ENCODE peak calls at places on chromosomes 11 and 22, in ten cellular contexts. One of them, this sample, is unnamed.

GRCh38 chr22:50485221-50486131 is 1.2 kb upstream of the MIOX start:
- DNase-seq in PC-9: peak
- DNase-seq in epithelial cell of esophagus: peak
- DNase-seq in WERI-Rb-1: no peak
- DNase-seq in ovary: peak
- DNase-seq in MM.1S: no peak
- DNase-seq in tibial artery: no peak
- DNase-seq in transverse colon: no peak
- DNase-seq in dorsolateral prefrontal cortex: no peak
- DNase-seq in fibroblast of lung: no peak
- DNase-seq in this sample: no peak

GRCh38 chr11:28679795-28680194 is 571.6 kb downstream of the METTL15 start:
- DNase-seq in tibial artery: no peak
- DNase-seq in transverse colon: no peak
- DNase-seq in dorsolateral prefrontal cortex: no peak
- DNase-seq in fibroblast of lung: peak
- DNase-seq in MM.1S: no peak
- DNase-seq in epithelial cell of esophagus: no peak
- DNase-seq in WERI-Rb-1: no peak
- DNase-seq in ovary: no peak
- DNase-seq in PC-9: no peak
- DNase-seq in this sample: peak

GRCh38 chr22:30268331-30268730 is 1.7 kb upstream of the OSM start:
- DNase-seq in MM.1S: no peak
- DNase-seq in ovary: no peak
- DNase-seq in PC-9: no peak
- DNase-seq in fibroblast of lung: no peak
- DNase-seq in epithelial cell of esophagus: no peak
- DNase-seq in dorsolateral prefrontal cortex: no peak
- DNase-seq in tibial artery: no peak
- DNase-seq in WERI-Rb-1: no peak
- DNase-seq in transverse colon: no peak
- DNase-seq in this sample: no peak

GRCh38 chr11:10303558-10304363 is 1.1 kb upstream of the ADM start:
- DNase-seq in transverse colon: peak
- DNase-seq in WERI-Rb-1: peak
- DNase-seq in PC-9: peak
- DNase-seq in epithelial cell of esophagus: peak
- DNase-seq in tibial artery: peak
- DNase-seq in MM.1S: peak
- DNase-seq in ovary: no peak
- DNase-seq in dorsolateral prefrontal cortex: no peak
- DNase-seq in fibroblast of lung: peak
- DNase-seq in this sample: peak

GRCh38 chr11:59192446-59193020 is 20.2 kb downstream of the MPEG1 start:
- DNase-seq in ovary: no peak
- DNase-seq in fibroblast of lung: no peak
- DNase-seq in WERI-Rb-1: no peak
- DNase-seq in transverse colon: no peak
- DNase-seq in epithelial cell of esophagus: no peak
- DNase-seq in tibial artery: no peak
- DNase-seq in PC-9: no peak
- DNase-seq in dorsolateral prefrontal cortex: no peak
- DNase-seq in MM.1S: no peak
- DNase-seq in this sample: no peak

GRCh38 chr11:44037658-44037998 is 10.2 kb upstream of the ACCSL start:
- DNase-seq in ovary: no peak
- DNase-seq in fibroblast of lung: no peak
- DNase-seq in MM.1S: no peak
- DNase-seq in PC-9: no peak
- DNase-seq in epithelial cell of esophagus: no peak
- DNase-seq in transverse colon: no peak
- DNase-seq in WERI-Rb-1: no peak
- DNase-seq in tibial artery: no peak
- DNase-seq in dorsolateral prefrontal cortex: no peak
- DNase-seq in this sample: no peak

GRCh38 chr11:29333993-29334780 is 682.6 kb downstream of the KCNA4 start:
- DNase-seq in tibial artery: no peak
- DNase-seq in ovary: no peak
- DNase-seq in fibroblast of lung: peak
- DNase-seq in epithelial cell of esophagus: peak
- DNase-seq in WERI-Rb-1: no peak
- DNase-seq in dorsolateral prefrontal cortex: no peak
- DNase-seq in MM.1S: peak
- DNase-seq in transverse colon: no peak
- DNase-seq in PC-9: no peak
- DNase-seq in this sample: peak

GRCh38 chr11:102560555-102561011 is 30.0 kb upstream of the MMP7 start:
- DNase-seq in dorsolateral prefrontal cortex: no peak
- DNase-seq in fibroblast of lung: peak
- DNase-seq in epithelial cell of esophagus: peak
- DNase-seq in WERI-Rb-1: no peak
- DNase-seq in ovary: no peak
- DNase-seq in tibial artery: no peak
- DNase-seq in PC-9: no peak
- DNase-seq in MM.1S: peak
- DNase-seq in transverse colon: peak
- DNase-seq in this sample: peak

DNA sequence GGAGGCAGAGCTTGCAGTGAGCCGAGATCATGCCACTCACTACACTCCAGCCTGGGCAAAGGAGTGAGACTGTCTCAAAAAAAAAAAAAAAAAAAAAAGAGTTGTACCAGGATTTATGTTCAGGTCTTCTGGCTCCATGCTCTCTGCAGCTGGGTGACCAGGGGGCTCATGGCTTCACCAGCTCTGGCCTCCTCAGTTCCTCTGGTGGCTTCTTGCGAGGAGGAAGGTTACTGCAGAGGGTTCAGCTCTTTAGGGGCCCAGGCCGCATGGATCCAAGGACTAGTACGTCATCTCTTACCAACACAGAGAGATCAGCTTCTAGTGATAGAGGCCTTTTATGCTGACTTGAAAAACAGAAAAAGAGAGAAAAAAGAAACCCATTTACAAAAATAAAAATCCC is 13.5 kb downstream of the ZBTB16 start:
- DNase-seq in transverse colon: no peak
- DNase-seq in tibial artery: no peak
- DNase-seq in dorsolateral prefrontal cortex: no peak
- DNase-seq in WERI-Rb-1: no peak
- DNase-seq in ovary: no peak
- DNase-seq in epithelial cell of esophagus: no peak
- DNase-seq in fibroblast of lung: no peak
- DNase-seq in MM.1S: no peak
- DNase-seq in PC-9: no peak
- DNase-seq in this sample: no peak
- H3K4me3 ChIP-seq in transverse colon: no peak
- H3K4me3 ChIP-seq in tibial artery: peak
- H3K4me3 ChIP-seq in dorsolateral prefrontal cortex: no peak
- H3K4me3 ChIP-seq in WERI-Rb-1: no peak
- H3K4me3 ChIP-seq in ovary: no peak
- H3K4me3 ChIP-seq in epithelial cell of esophagus: no peak
- H3K4me3 ChIP-seq in fibroblast of lung: no peak
- H3K4me3 ChIP-seq in MM.1S: no peak
- H3K4me3 ChIP-seq in PC-9: no peak
- H3K4me3 ChIP-seq in this sample: no peak

DNA sequence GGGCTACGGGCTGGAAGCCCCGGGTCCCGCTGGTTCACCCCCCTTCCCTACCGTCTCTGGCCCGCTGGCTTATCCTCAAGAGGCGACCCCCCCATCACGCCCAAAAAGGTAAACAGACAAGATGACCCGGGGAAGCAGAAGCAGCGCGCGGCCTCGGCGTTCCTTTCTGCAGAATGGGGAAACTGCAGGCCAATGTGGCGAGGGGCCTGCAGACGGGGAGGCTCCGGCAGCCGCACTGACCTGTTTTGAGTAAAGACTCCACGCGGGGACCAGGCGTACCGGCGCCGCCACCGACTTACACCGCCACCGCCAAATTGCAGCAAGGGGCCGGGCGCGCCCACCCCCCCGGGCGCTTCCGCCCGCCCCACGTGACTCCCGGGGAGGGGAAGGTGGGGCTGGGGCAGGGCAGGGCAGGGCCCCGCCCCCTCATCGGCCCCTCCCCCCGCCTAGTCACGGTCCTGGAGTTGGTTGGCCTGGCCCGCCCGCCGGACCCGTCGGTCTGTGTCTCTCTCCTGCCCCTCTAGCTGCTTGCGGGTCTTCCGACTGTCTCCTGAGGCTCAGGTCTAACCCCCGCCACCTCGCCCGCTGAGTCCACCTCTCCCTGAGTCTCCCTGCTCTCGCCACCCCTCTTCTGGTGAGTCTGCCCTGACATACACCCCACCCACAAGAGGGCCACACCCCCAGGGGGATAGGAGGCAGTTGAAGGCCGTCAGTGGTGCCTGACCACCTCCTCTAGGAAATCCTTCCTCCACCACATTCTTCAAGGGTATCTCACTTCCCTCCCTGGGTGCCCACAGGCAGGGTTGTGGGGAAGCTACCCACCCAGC is at the start of gene ARAP1:
- DNase-seq in epithelial cell of esophagus: peak
- DNase-seq in transverse colon: peak
- DNase-seq in dorsolateral prefrontal cortex: no peak
- DNase-seq in WERI-Rb-1: peak
- DNase-seq in PC-9: peak
- DNase-seq in MM.1S: peak
- DNase-seq in ovary: peak
- DNase-seq in fibroblast of lung: peak
- DNase-seq in tibial artery: peak
- DNase-seq in this sample: peak
- TF ChIP-seq CTCF in epithelial cell of esophagus: no peak
- TF ChIP-seq CTCF in transverse colon: no peak
- TF ChIP-seq CTCF in dorsolateral prefrontal cortex: no peak
- TF ChIP-seq CTCF in WERI-Rb-1: no peak
- TF ChIP-seq CTCF in PC-9: no peak
- TF ChIP-seq CTCF in MM.1S: no peak
- TF ChIP-seq CTCF in ovary: no peak
- TF ChIP-seq CTCF in fibroblast of lung: peak
- TF ChIP-seq CTCF in tibial artery: no peak
- TF ChIP-seq CTCF in this sample: no peak

GRCh38 chr11:105033781-105034180 is 1.2 kb downstream of the CASP1 start:
- DNase-seq in tibial artery: no peak
- DNase-seq in epithelial cell of esophagus: peak
- DNase-seq in PC-9: no peak
- DNase-seq in fibroblast of lung: no peak
- DNase-seq in MM.1S: no peak
- DNase-seq in WERI-Rb-1: no peak
- DNase-seq in dorsolateral prefrontal cortex: no peak
- DNase-seq in transverse colon: no peak
- DNase-seq in ovary: no peak
- DNase-seq in this sample: no peak

GRCh38 chr11:105035262-105035620 is 297 bp upstream of the CASP1 start:
- DNase-seq in dorsolateral prefrontal cortex: no peak
- DNase-seq in epithelial cell of esophagus: no peak
- DNase-seq in transverse colon: no peak
- DNase-seq in WERI-Rb-1: no peak
- DNase-seq in ovary: no peak
- DNase-seq in PC-9: no peak
- DNase-seq in MM.1S: no peak
- DNase-seq in tibial artery: no peak
- DNase-seq in fibroblast of lung: no peak
- DNase-seq in this sample: no peak

GRCh38 chr11:105032495-105032894 is 2.4 kb downstream of the CASP1 start:
- DNase-seq in ovary: no peak
- DNase-seq in PC-9: no peak
- DNase-seq in MM.1S: no peak
- DNase-seq in transverse colon: no peak
- DNase-seq in fibroblast of lung: no peak
- DNase-seq in epithelial cell of esophagus: no peak
- DNase-seq in tibial artery: no peak
- DNase-seq in dorsolateral prefrontal cortex: no peak
- DNase-seq in WERI-Rb-1: no peak
- DNase-seq in this sample: no peak

GRCh38 chr11:105027671-105028070 is 4.7 kb upstream of the CASP5 start:
- DNase-seq in transverse colon: no peak
- DNase-seq in PC-9: no peak
- DNase-seq in tibial artery: no peak
- DNase-seq in dorsolateral prefrontal cortex: no peak
- DNase-seq in fibroblast of lung: no peak
- DNase-seq in WERI-Rb-1: no peak
- DNase-seq in MM.1S: no peak
- DNase-seq in epithelial cell of esophagus: no peak
- DNase-seq in ovary: no peak
- DNase-seq in this sample: no peak

GRCh38 chr11:105033344-105033743 is 1.6 kb downstream of the CASP1 start:
- DNase-seq in fibroblast of lung: no peak
- DNase-seq in epithelial cell of esophagus: peak
- DNase-seq in MM.1S: no peak
- DNase-seq in tibial artery: no peak
- DNase-seq in ovary: no peak
- DNase-seq in PC-9: no peak
- DNase-seq in dorsolateral prefrontal cortex: no peak
- DNase-seq in transverse colon: no peak
- DNase-seq in WERI-Rb-1: no peak
- DNase-seq in this sample: no peak
- H3K4me3 ChIP-seq in fibroblast of lung: no peak
- H3K4me3 ChIP-seq in epithelial cell of esophagus: no peak
- H3K4me3 ChIP-seq in MM.1S: peak
- H3K4me3 ChIP-seq in tibial artery: no peak
- H3K4me3 ChIP-seq in ovary: no peak
- H3K4me3 ChIP-seq in PC-9: no peak
- H3K4me3 ChIP-seq in dorsolateral prefrontal cortex: peak
- H3K4me3 ChIP-seq in transverse colon: no peak
- H3K4me3 ChIP-seq in WERI-Rb-1: no peak
- H3K4me3 ChIP-seq in this sample: no peak

GRCh38 chr11:110479070-110479444 is 49.3 kb downstream of the FDX1 start:
- DNase-seq in ovary: no peak
- DNase-seq in tibial artery: no peak
- DNase-seq in epithelial cell of esophagus: no peak
- DNase-seq in transverse colon: no peak
- DNase-seq in PC-9: no peak
- DNase-seq in WERI-Rb-1: no peak
- DNase-seq in dorsolateral prefrontal cortex: no peak
- DNase-seq in MM.1S: no peak
- DNase-seq in fibroblast of lung: no peak
- DNase-seq in this sample: no peak

GRCh38 chr11:110481523-110481922 is 51.8 kb downstream of the FDX1 start:
- DNase-seq in dorsolateral prefrontal cortex: no peak
- DNase-seq in ovary: no peak
- DNase-seq in fibroblast of lung: no peak
- DNase-seq in tibial artery: no peak
- DNase-seq in WERI-Rb-1: no peak
- DNase-seq in PC-9: no peak
- DNase-seq in transverse colon: no peak
- DNase-seq in MM.1S: no peak
- DNase-seq in epithelial cell of esophagus: no peak
- DNase-seq in this sample: no peak

GRCh38 chr11:110474578-110474977 is 44.8 kb downstream of the FDX1 start:
- DNase-seq in PC-9: no peak
- DNase-seq in WERI-Rb-1: no peak
- DNase-seq in tibial artery: no peak
- DNase-seq in transverse colon: no peak
- DNase-seq in MM.1S: no peak
- DNase-seq in fibroblast of lung: no peak
- DNase-seq in ovary: no peak
- DNase-seq in epithelial cell of esophagus: no peak
- DNase-seq in dorsolateral prefrontal cortex: no peak
- DNase-seq in this sample: no peak

GRCh38 chr11:110479445-110480101 is 49.8 kb downstream of the FDX1 start:
- DNase-seq in WERI-Rb-1: peak
- DNase-seq in fibroblast of lung: peak
- DNase-seq in tibial artery: no peak
- DNase-seq in PC-9: no peak
- DNase-seq in transverse colon: no peak
- DNase-seq in epithelial cell of esophagus: peak
- DNase-seq in MM.1S: no peak
- DNase-seq in dorsolateral prefrontal cortex: no peak
- DNase-seq in ovary: no peak
- DNase-seq in this sample: peak

DNA sequence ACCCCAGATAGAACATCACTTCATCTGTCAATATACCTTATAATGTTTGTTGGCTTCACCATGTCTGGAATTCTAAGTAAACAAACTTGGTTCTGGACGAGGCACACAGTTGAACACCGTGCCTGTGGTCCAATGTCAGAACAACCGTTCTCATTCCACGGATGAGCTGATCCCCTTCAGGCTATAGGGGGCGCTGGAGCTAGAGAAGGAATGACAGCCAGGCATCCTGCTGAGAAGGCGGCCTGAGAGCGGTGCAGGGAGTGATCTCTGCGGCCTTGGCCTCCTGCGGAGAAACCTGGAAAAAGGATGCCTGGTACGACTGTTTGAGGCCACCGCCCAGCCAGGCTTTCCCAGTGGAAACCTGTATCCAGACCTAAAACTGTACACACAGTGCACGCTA is 48.7 kb downstream of the FDX1 start:
- DNase-seq in ovary: no peak
- DNase-seq in fibroblast of lung: no peak
- DNase-seq in tibial artery: no peak
- DNase-seq in epithelial cell of esophagus: no peak
- DNase-seq in dorsolateral prefrontal cortex: no peak
- DNase-seq in WERI-Rb-1: peak
- DNase-seq in PC-9: no peak
- DNase-seq in MM.1S: no peak
- DNase-seq in transverse colon: no peak
- DNase-seq in this sample: no peak
- TF ChIP-seq CTCF in ovary: no peak
- TF ChIP-seq CTCF in fibroblast of lung: peak
- TF ChIP-seq CTCF in tibial artery: no peak
- TF ChIP-seq CTCF in epithelial cell of esophagus: peak
- TF ChIP-seq CTCF in dorsolateral prefrontal cortex: peak
- TF ChIP-seq CTCF in WERI-Rb-1: peak
- TF ChIP-seq CTCF in PC-9: peak
- TF ChIP-seq CTCF in MM.1S: no peak
- TF ChIP-seq CTCF in transverse colon: no peak
- TF ChIP-seq CTCF in this sample: no peak

This sample was measured in cardiac fibroblast.